ENCODE peak calls at places on chromosome 15, in seven cellular contexts. W is SK-N-DZ; Z is stimulated activated CD4-positive, alpha-beta T cell treated with anti-CD3 and anti-CD28 coated beads, TNF-alpha, amount 100 ng/mL, for 1 hour; Q is iris pigment epithelial cell; H is BE2C; X is EL; Y is thyroid gland. F is an unnamed sample.

GRCh38 chr15:66714543-66714981 is 12.5 kb downstream of the SMAD6 start:
- DNase-seq in W (no peak), H (no peak), X (peak), Z (no peak), Q (peak), Y (peak), F (peak)

GRCh38 chr15:81101894-81102815 is 31.9 kb upstream of the CFAP161 start:
- DNase-seq in Z (no peak), X (no peak), Q (no peak), W (no peak), H (no peak), Y (no peak), F (no peak)

GRCh38 chr15:40279437-40280141 is 3.3 kb downstream of the ANKRD63 start:
- DNase-seq in Z (no peak), W (peak), X (peak), Q (no peak), H (peak), Y (peak), F (no peak)

GRCh38 chr15:29032229-29032625 is 146.5 kb downstream of the APBA2 start:
- DNase-seq in W (no peak), H (no peak), Z (no peak), Y (no peak), X (no peak), Q (no peak), F (no peak)

GRCh38 chr15:74218172-74218885 is 15.7 kb upstream of the STRA6 start:
- DNase-seq in Q (no peak), X (no peak), Y (no peak), Z (no peak), H (no peak), W (no peak), F (no peak)

GRCh38 chr15:67067930-67068542 is 2.6 kb downstream of the SMAD3 start:
- DNase-seq in H (no peak), W (no peak), Z (no peak), Y (no peak), Q (peak), X (peak), F (peak)

GRCh38 chr15:78766041-78766440 is 45.2 kb downstream of the ADAMTS7 start:
- DNase-seq in Z (no peak), W (no peak), X (no peak), H (no peak), Y (no peak), Q (no peak), F (no peak)

GRCh38 chr15:23687143-23687470 is at the start of gene NDN:
- DNase-seq in W (no peak), H (peak), Z (no peak), Q (peak), X (peak), Y (peak), F (peak)

GRCh38 chr15:77710637-77711036 is 77.9 kb upstream of the LINGO1 start:
- DNase-seq in H (no peak), Z (no peak), Q (no peak), Y (no peak), X (no peak), W (no peak), F (no peak)

GRCh38 chr15:75069301-75069925 is 46.0 kb downstream of the PPCDC start:
- DNase-seq in X (no peak), Z (no peak), Q (no peak), H (no peak), Y (no peak), W (no peak), F (no peak)

GRCh38 chr15:99474981-99475753 is 90.6 kb upstream of the MEF2A start:
- DNase-seq in H (no peak), Q (no peak), Y (no peak), W (peak), Z (no peak), X (no peak), F (no peak)